ENCODE peak calls at places on chromosomes 2 and 18, in six cellular contexts. W, S, B, U, F and H are unnamed samples.
A peak's percentile ranks its signal among the peaks of the same experiment; 100 is the strongest.

GRCh38 chr2:102296449-102296848 is 14.9 kb upstream of the IL1RL1 start:
- DNase-seq in W (no peak), S (no peak), B (no peak), U (no peak), F (no peak), H (no peak)

GRCh38 chr2:207394812-207395534 is 134.8 kb upstream of the CREB1 start:
- DNase-seq in W (peak; percentile 99), S (no peak), B (no peak), U (no peak), F (no peak), H (no peak)

GRCh38 chr2:16773080-16773713 is 107.6 kb upstream of the CYRIA start:
- DNase-seq in W (peak; percentile 42), S (no peak), B (no peak), U (no peak), F (no peak), H (no peak)

GRCh38 chr2:179861027-179861776 is at the start of gene ZNF385B:
- DNase-seq in W (peak; percentile 3), S (peak; percentile 65), B (no peak), U (peak; percentile 67), F (no peak), H (peak; percentile 33)

GRCh38 chr2:131023758-131024157 is 69.5 kb downstream of the FAM168B start:
- DNase-seq in W (no peak), S (no peak), B (no peak), U (no peak), F (no peak), H (no peak)

GRCh38 chr2:119544075-119545031 is at the start of gene CFAP221:
- DNase-seq in W (peak; percentile 28), S (peak; percentile 84), B (no peak), U (peak; percentile 93), F (peak; percentile 76), H (peak; percentile 76)

GRCh38 chr18:48042431-48042830 is 112.0 kb upstream of the SMAD2 start:
- DNase-seq in W (no peak), S (no peak), B (no peak), U (peak; percentile 7), F (peak; percentile 29), H (no peak)

GRCh38 chr18:48440924-48441323 is 31.7 kb upstream of the ZBTB7C start:
- DNase-seq in W (no peak), S (no peak), B (no peak), U (no peak), F (no peak), H (no peak)

GRCh38 chr18:72700961-72701710 is 157.0 kb upstream of the CBLN2 start:
- DNase-seq in W (peak; percentile 14), S (no peak), B (no peak), U (no peak), F (no peak), H (no peak)

GRCh38 chr2:2245500-2245899 is 85.6 kb downstream of the MYT1L start:
- DNase-seq in W (no peak), S (no peak), B (no peak), U (no peak), F (no peak), H (no peak)

DNA sequence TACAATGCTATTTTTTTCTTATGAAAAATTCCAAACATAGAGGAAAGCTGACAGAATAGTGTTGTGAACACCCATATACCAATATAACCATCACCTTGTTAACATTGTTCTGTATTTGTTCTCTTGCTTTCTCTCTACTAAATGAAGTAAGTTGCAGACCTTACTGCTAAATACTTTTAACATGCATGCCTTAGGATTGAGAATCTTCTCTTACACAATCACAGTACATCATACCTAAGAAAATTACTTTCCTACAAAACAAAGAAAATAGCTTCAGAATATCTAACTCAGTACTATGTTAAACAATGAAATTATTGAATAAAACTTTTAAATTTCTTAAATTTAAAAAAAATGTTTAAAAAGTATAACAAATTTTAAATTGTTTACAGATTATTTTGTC is 136.5 kb downstream of the UBR3 start:
- DNase-seq in W (peak; percentile 53), S (no peak), B (no peak), U (no peak), F (no peak), H (no peak)
- H3K27ac ChIP-seq in W (no peak overlapping the region), S (no peak overlapping the region), B (no peak overlapping the region), U (no peak overlapping the region), F (no peak overlapping the region), H (no peak overlapping the region)

GRCh38 chr2:134308474-134309385 is 54.9 kb downstream of the MGAT5 start:
- DNase-seq in W (no peak), S (no peak), B (no peak), U (no peak), F (no peak), H (no peak)
- H3K27ac ChIP-seq in W (no peak overlapping the region), S (no peak overlapping the region), B (no peak overlapping the region), U (no peak overlapping the region), F (no peak overlapping the region), H (no peak overlapping the region)

DNA sequence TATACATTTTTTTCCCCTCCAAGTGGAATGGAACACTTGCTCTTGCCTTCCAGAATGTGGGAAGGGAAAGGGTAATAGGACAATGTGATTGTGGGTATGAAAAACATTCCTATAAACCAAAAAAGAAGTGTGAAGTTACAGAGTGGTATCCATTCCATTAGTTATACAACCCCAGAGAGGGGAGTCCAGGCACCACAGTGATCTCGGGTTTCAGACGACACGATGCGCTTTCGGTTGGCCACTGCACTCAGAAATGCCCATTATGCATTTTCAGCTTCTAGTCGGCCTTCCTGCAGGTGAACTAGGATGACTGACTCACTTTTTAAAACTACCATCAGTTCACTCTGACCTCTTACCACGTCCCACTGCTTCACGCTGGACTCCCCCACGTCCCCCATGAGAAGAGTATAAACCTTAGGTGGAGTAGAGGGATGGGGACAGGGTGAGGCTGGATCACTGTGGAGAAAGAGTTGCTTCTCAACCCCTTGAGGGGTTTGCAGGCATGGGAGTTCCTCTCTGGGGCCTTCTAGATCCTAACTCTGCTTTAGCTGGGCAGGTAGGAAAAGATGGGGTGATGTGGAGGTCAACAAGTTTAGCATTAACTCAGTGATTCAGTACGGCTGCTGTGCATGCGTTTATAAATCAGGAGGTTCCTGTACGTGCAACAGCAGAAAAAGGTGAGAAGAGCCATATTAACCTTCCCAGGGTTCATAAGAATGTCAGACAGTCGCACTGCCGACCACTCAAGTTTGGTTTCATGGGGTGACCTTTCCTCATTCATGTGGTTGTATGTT is 50.5 kb downstream of the ZNF532 start:
- DNase-seq in W (no peak), S (no peak), B (no peak), U (no peak), F (no peak), H (no peak)
- H3K27ac ChIP-seq in W (no peak overlapping the region), S (peak overlapping the region; percentile 86), B (no peak overlapping the region), U (no peak overlapping the region), F (peak overlapping the region; percentile 83), H (no peak overlapping the region)

GRCh38 chr2:156864230-156864629 is 393.3 kb upstream of the GALNT5 start:
- DNase-seq in W (peak; percentile 2), S (no peak), B (no peak), U (no peak), F (no peak), H (no peak)
- H3K27ac ChIP-seq in W (no peak overlapping the region), S (no peak overlapping the region), B (no peak overlapping the region), U (no peak overlapping the region), F (no peak overlapping the region), H (no peak overlapping the region)

GRCh38 chr2:23566236-23567142 is 181.5 kb downstream of the KLHL29 start:
- DNase-seq in W (peak; percentile 32), S (no peak), B (no peak), U (no peak), F (no peak), H (no peak)
- H3K27ac ChIP-seq in W (no peak overlapping the region), S (no peak overlapping the region), B (no peak overlapping the region), U (no peak overlapping the region), F (no peak overlapping the region), H (no peak overlapping the region)

GRCh38 chr18:58539659-58540380 is 89.1 kb downstream of the ALPK2 start:
- DNase-seq in W (no peak), S (no peak), B (no peak), U (no peak), F (no peak), H (no peak)
- H3K27ac ChIP-seq in W (no peak overlapping the region), S (no peak overlapping the region), B (no peak overlapping the region), U (no peak overlapping the region), F (no peak overlapping the region), H (no peak overlapping the region)